ENCODE peak calls at places on chromosomes 6 and 20, in six cellular contexts. S is tibial artery, R is ovary, M is tibial nerve, T is heart right ventricle, Z is mesenchymal stem cell. J is an unnamed sample.

GRCh38 chr6:16698988-16699868 is 62.0 kb downstream of the ATXN1 start:
- DNase-seq in S (no peak), R (no peak), M (no peak), T (no peak), Z (peak; percentile 66), J (no peak)

GRCh38 chr20:45254867-45255266 is 503 bp upstream of the SLPI start:
- DNase-seq in S (no peak), R (no peak), M (no peak), T (no peak), Z (peak; percentile 32), J (no peak)

GRCh38 chr20:9359561-9360308 is 154.7 kb upstream of the LAMP5 start:
- DNase-seq in S (peak; percentile 40), R (no peak), M (no peak), T (peak; percentile 62), Z (peak; percentile 80), J (no peak)

GRCh38 chr6:167949121-167949684 is 48.3 kb upstream of the KIF25 start:
- DNase-seq in S (no peak), R (no peak), M (no peak), T (no peak), Z (no peak), J (no peak)

GRCh38 chr6:145809785-145810184 is 4.8 kb downstream of the FBXO30 start:
- DNase-seq in S (no peak), R (no peak), M (no peak), T (no peak), Z (peak; percentile 54), J (no peak)

GRCh38 chr6:48111575-48111974 is 578 bp upstream of the PTCHD4 start:
- DNase-seq in S (no peak), R (no peak), M (no peak), T (no peak), Z (peak; percentile 47), J (no peak)

GRCh38 chr6:16355238-16355637 is 116.9 kb downstream of the GMPR start:
- DNase-seq in S (no peak), R (no peak), M (no peak), T (no peak), Z (no peak), J (no peak)

GRCh38 chr6:75922226-75922625 is 150.2 kb downstream of the IMPG1 start:
- DNase-seq in S (no peak), R (no peak), M (no peak), T (no peak), Z (peak; percentile 52), J (no peak)

GRCh38 chr6:73308712-73309533 is 45.2 kb downstream of the DPPA5 start:
- DNase-seq in S (no peak), R (no peak), M (no peak), T (no peak), Z (peak; percentile 51), J (no peak)

GRCh38 chr6:17725083-17725482 is 18.4 kb upstream of the NUP153 start:
- DNase-seq in S (peak; percentile 28), R (peak; percentile 77), M (no peak), T (peak; percentile 66), Z (peak; percentile 54), J (no peak)

GRCh38 chr6:36890264-36890663 is 4.5 kb downstream of the C6orf89 start:
- DNase-seq in S (no peak), R (no peak), M (no peak), T (no peak), Z (no peak), J (no peak)
- H3K4me1 ChIP-seq in S (peaks cover 15% of the 10 kb centered on the region), R (peaks cover 3% of the 10 kb centered on the region), M (no peaks in the 10 kb centered on the region), T (peaks cover 32% of the 10 kb centered on the region), Z (peaks cover 1% of the 10 kb centered on the region), J (peaks cover 3% of the 10 kb centered on the region)

GRCh38 chr20:47645632-47646031 is 139.6 kb downstream of the SULF2 start:
- DNase-seq in S (no peak), R (no peak), M (no peak), T (no peak), Z (no peak), J (no peak)
- H3K4me1 ChIP-seq in S (no peaks in the 10 kb centered on the region), R (no peaks in the 10 kb centered on the region), M (no peaks in the 10 kb centered on the region), T (peaks cover 10% of the 10 kb centered on the region), Z (no peaks in the 10 kb centered on the region), J (no peaks in the 10 kb centered on the region)

DNA sequence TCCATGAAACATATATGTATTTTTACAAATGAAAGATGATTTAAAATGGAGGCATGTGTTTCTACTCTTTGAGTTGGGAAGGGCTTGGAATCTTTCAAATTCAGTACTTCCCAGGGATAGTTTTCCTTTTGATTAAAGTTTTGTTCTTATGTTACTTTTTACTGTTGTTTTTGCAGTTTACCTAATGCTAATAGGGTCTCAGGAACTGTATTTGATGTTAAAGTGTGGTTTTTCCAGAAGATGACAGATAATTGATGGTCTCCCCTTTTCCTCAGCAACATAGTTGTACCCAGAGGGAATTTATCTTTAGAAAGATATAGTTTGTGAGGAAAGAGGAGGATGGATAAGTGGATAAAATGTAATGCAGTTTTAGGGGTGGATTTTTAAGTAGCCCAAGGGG is 42.1 kb downstream of the GNAS start:
- DNase-seq in S (no peak), R (no peak), M (no peak), T (no peak), Z (no peak), J (no peak)
- H3K4me1 ChIP-seq in S (peaks cover 40% of the 10 kb centered on the region), R (peaks cover 11% of the 10 kb centered on the region), M (no peaks in the 10 kb centered on the region), T (peaks cover 67% of the 10 kb centered on the region), Z (peaks cover 13% of the 10 kb centered on the region), J (peaks cover 31% of the 10 kb centered on the region)

DNA sequence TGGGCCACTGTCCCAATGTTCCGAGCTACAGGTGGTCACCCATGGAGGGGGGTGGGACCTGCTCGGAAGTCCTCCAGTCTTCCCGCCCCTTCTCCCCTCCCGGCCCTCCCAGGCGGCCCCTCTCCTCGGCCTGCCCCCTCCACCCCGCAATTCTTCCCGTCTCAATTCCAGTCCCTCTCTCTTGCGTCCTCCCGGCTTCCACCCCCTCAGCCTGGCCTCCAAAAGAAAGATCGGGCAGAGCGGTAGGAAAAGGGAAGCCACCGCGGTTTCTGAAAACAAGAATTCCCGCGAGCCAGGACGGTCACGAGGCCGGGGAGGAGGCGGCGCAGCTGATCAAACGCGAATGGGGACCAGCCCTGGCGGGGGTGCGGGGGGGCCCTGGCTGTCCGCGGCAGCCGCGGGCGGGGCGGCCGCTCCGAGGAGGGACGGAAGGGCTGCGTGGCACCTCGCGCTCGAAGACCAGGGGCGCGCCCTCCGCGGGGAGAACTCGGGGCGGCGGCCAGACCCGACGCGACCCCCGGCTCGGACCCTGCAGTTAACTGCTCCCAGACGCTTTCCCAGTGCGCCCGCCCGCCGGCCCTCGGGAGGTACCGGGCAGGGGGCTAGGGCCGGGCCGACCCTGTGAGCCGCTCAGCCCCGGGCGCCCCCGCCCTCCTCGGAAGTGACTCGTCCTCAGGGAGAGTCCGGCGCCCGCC is 1.0 kb downstream of the PXDC1 start:
- DNase-seq in S (peak; percentile 92), R (peak; percentile 88), M (peak; percentile 89), T (peak; percentile 90), Z (peak; percentile 77), J (peak; percentile 93)
- H3K4me1 ChIP-seq in S (peaks cover 23% of the 10 kb centered on the region), R (peaks cover 3% of the 10 kb centered on the region), M (no peaks in the 10 kb centered on the region), T (peaks cover 66% of the 10 kb centered on the region), Z (peaks cover 40% of the 10 kb centered on the region), J (peaks cover 14% of the 10 kb centered on the region)